ENCODE peak calls at places on chromosomes 2 and 18, in four cellular contexts. One of them, this sample, is unnamed.

GRCh38 chr18:49650426-49650891 is 88.6 kb downstream of the LIPG start:
- DNase-seq in GM12878: no peak
- DNase-seq in pancreas: no peak
- DNase-seq in cardiac fibroblast: no peak
- DNase-seq in this sample: no peak

GRCh38 chr2:121363632-121364420 is 78.8 kb upstream of the TFCP2L1 start:
- DNase-seq in GM12878: no peak
- DNase-seq in pancreas: no peak
- DNase-seq in cardiac fibroblast: peak
- DNase-seq in this sample: peak

GRCh38 chr2:80519699-80520291 is 215.2 kb upstream of the LRRTM1 start:
- DNase-seq in GM12878: no peak
- DNase-seq in pancreas: no peak
- DNase-seq in cardiac fibroblast: no peak
- DNase-seq in this sample: no peak

GRCh38 chr2:231297108-231297908 is 98.2 kb upstream of the B3GNT7 start:
- DNase-seq in GM12878: peak
- DNase-seq in pancreas: peak
- DNase-seq in cardiac fibroblast: peak
- DNase-seq in this sample: no peak

GRCh38 chr18:66646622-66647021 is 42.7 kb upstream of the CDH19 start:
- DNase-seq in GM12878: no peak
- DNase-seq in pancreas: no peak
- DNase-seq in cardiac fibroblast: peak
- DNase-seq in this sample: no peak

GRCh38 chr2:159807183-159808037 is 9.4 kb upstream of the CD302 start:
- DNase-seq in GM12878: no peak
- DNase-seq in pancreas: no peak
- DNase-seq in cardiac fibroblast: peak
- DNase-seq in this sample: no peak

GRCh38 chr2:133421516-133422324 is 146.5 kb downstream of the NCKAP5 start:
- DNase-seq in GM12878: peak
- DNase-seq in pancreas: peak
- DNase-seq in cardiac fibroblast: peak
- DNase-seq in this sample: no peak

GRCh38 chr18:3037423-3037915 is 24.5 kb upstream of the LPIN2 start:
- DNase-seq in GM12878: peak
- DNase-seq in pancreas: peak
- DNase-seq in cardiac fibroblast: peak
- DNase-seq in this sample: no peak

GRCh38 chr2:98897746-98898145 is 38.3 kb downstream of the CRACDL start:
- DNase-seq in GM12878: no peak
- DNase-seq in pancreas: no peak
- DNase-seq in cardiac fibroblast: no peak
- DNase-seq in this sample: no peak

GRCh38 chr2:111897924-111898702 is at the start of gene MERTK:
- DNase-seq in GM12878: no peak
- DNase-seq in pancreas: peak
- DNase-seq in cardiac fibroblast: peak
- DNase-seq in this sample: peak

GRCh38 chr2:239307921-239308620 is 92.7 kb downstream of the HDAC4 start:
- DNase-seq in GM12878: no peak
- DNase-seq in pancreas: no peak
- DNase-seq in cardiac fibroblast: no peak
- DNase-seq in this sample: no peak

GRCh38 chr2:239309398-239310245 is 91.2 kb downstream of the HDAC4 start:
- DNase-seq in GM12878: no peak
- DNase-seq in pancreas: peak
- DNase-seq in cardiac fibroblast: no peak
- DNase-seq in this sample: no peak

GRCh38 chr2:239307221-239307569 is 93.6 kb downstream of the HDAC4 start:
- DNase-seq in GM12878: no peak
- DNase-seq in pancreas: no peak
- DNase-seq in cardiac fibroblast: no peak
- DNase-seq in this sample: no peak

GRCh38 chr2:239310401-239311061 is 90.3 kb downstream of the HDAC4 start:
- DNase-seq in GM12878: no peak
- DNase-seq in pancreas: no peak
- DNase-seq in cardiac fibroblast: no peak
- DNase-seq in this sample: no peak

DNA sequence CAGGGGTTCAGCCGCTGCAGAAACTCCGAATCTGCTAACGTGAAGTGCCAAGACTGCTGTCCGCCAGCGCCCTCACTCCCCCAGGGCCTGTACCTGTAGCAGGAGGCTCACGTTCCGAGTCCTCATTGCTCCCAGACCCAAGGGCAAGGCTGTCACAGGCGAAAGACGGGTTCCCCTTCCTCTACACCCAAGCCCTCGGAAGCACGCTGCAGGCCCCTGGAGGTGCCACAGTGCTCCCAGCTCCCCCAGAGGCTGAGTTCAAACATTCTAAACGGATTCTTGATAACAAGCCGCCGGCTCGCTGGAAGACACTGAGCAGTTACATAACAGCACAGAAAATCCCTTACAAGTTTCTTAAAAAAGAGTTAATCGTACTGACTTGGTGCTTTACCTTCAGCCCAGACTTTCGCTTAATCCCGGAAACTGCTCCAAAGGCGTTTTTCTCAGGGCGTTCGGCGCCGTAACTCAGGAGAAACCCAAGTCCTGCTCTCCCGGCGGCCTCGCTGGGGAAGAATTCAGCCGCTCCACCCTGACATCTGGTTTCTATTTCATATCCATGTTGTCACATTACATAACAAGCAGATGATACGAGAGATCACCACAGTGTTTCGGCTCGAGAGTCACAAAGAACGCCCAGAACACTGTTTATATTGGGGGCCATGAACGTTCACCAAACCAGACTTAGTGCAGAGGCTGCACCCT is 92.0 kb downstream of the HDAC4 start:
- DNase-seq in GM12878: no peak
- DNase-seq in pancreas: peak
- DNase-seq in cardiac fibroblast: peak
- DNase-seq in this sample: no peak
- TF ChIP-seq CTCF in GM12878: no peak
- TF ChIP-seq CTCF in pancreas: no peak
- TF ChIP-seq CTCF in cardiac fibroblast: no peak
- TF ChIP-seq CTCF in this sample: no peak

GRCh38 chr2:237688081-237688480 is 60.7 kb downstream of the LRRFIP1 start:
- DNase-seq in GM12878: no peak
- DNase-seq in pancreas: no peak
- DNase-seq in cardiac fibroblast: no peak
- DNase-seq in this sample: no peak

GRCh38 chr2:237689569-237690131 is 62.3 kb downstream of the LRRFIP1 start:
- DNase-seq in GM12878: no peak
- DNase-seq in pancreas: no peak
- DNase-seq in cardiac fibroblast: no peak
- DNase-seq in this sample: no peak

GRCh38 chr2:237687666-237688065 is 60.3 kb downstream of the LRRFIP1 start:
- DNase-seq in GM12878: no peak
- DNase-seq in pancreas: no peak
- DNase-seq in cardiac fibroblast: peak
- DNase-seq in this sample: peak

GRCh38 chr2:237685408-237685807 is 58.0 kb downstream of the LRRFIP1 start:
- DNase-seq in GM12878: no peak
- DNase-seq in pancreas: no peak
- DNase-seq in cardiac fibroblast: no peak
- DNase-seq in this sample: peak

GRCh38 chr2:237686659-237687136 is 59.3 kb downstream of the LRRFIP1 start:
- DNase-seq in GM12878: no peak
- DNase-seq in pancreas: no peak
- DNase-seq in cardiac fibroblast: peak
- DNase-seq in this sample: peak
- TF ChIP-seq CTCF in GM12878: peak
- TF ChIP-seq CTCF in pancreas: no peak
- TF ChIP-seq CTCF in cardiac fibroblast: peak
- TF ChIP-seq CTCF in this sample: no peak

GRCh38 chr18:5286525-5286924 is 9.0 kb downstream of the ZBTB14 start:
- DNase-seq in GM12878: no peak
- DNase-seq in pancreas: no peak
- DNase-seq in cardiac fibroblast: no peak
- DNase-seq in this sample: no peak
- TF ChIP-seq CTCF in GM12878: no peak
- TF ChIP-seq CTCF in pancreas: no peak
- TF ChIP-seq CTCF in cardiac fibroblast: no peak
- TF ChIP-seq CTCF in this sample: no peak

GRCh38 chr2:181581534-181581933 is 75.4 kb downstream of the CERKL start:
- DNase-seq in GM12878: no peak
- DNase-seq in pancreas: no peak
- DNase-seq in cardiac fibroblast: no peak
- DNase-seq in this sample: no peak
- TF ChIP-seq CTCF in GM12878: peak
- TF ChIP-seq CTCF in pancreas: no peak
- TF ChIP-seq CTCF in cardiac fibroblast: no peak
- TF ChIP-seq CTCF in this sample: no peak

GRCh38 chr2:154452471-154452870 is 246.0 kb upstream of the KCNJ3 start:
- DNase-seq in GM12878: no peak
- DNase-seq in pancreas: no peak
- DNase-seq in cardiac fibroblast: no peak
- DNase-seq in this sample: no peak

GRCh38 chr2:154455201-154455600 is 243.3 kb upstream of the KCNJ3 start:
- DNase-seq in GM12878: no peak
- DNase-seq in pancreas: no peak
- DNase-seq in cardiac fibroblast: peak
- DNase-seq in this sample: no peak

GRCh38 chr2:154455871-154456270 is 242.6 kb upstream of the KCNJ3 start:
- DNase-seq in GM12878: no peak
- DNase-seq in pancreas: no peak
- DNase-seq in cardiac fibroblast: peak
- DNase-seq in this sample: no peak

GRCh38 chr2:154449951-154450658 is 248.4 kb upstream of the KCNJ3 start:
- DNase-seq in GM12878: no peak
- DNase-seq in pancreas: no peak
- DNase-seq in cardiac fibroblast: no peak
- DNase-seq in this sample: no peak

GRCh38 chr2:154452906-154453493 is 245.5 kb upstream of the KCNJ3 start:
- DNase-seq in GM12878: peak
- DNase-seq in pancreas: no peak
- DNase-seq in cardiac fibroblast: peak
- DNase-seq in this sample: no peak
- TF ChIP-seq CTCF in GM12878: peak
- TF ChIP-seq CTCF in pancreas: no peak
- TF ChIP-seq CTCF in cardiac fibroblast: peak
- TF ChIP-seq CTCF in this sample: peak